ENCODE peak calls at places on chromosomes 6 and 20, in ten cellular contexts. T is GM12891, D is sigmoid colon, M is ovary, Y is GM12892, O is stomach, E is H54, L is A549, S is NB4, X is IMR-90. W is an unnamed sample.
A peak's percentile ranks its signal among the peaks of the same experiment; 100 is the strongest.

GRCh38 chr6:2086328-2087008 is 158.9 kb downstream of the GMDS start:
- DNase-seq in S (no peak), X (no peak), T (no peak), Y (no peak), L (no peak), E (no peak), M (no peak), D (no peak), O (no peak), W (no peak)

GRCh38 chr20:32050851-32051556 is 1.0 kb upstream of the HCK start:
- DNase-seq in M (no peak), E (no peak), S (peak; percentile 88), O (no peak), L (no peak), T (no peak), X (no peak), Y (no peak), D (peak; percentile 72), W (no peak)

GRCh38 chr6:111685058-111685457 is 79.4 kb upstream of the TRAF3IP2 start:
- DNase-seq in S (no peak), T (no peak), E (no peak), L (no peak), Y (no peak), M (no peak), X (no peak), O (no peak), D (peak; percentile 63), W (no peak)

GRCh38 chr6:52672422-52673025 is 1.6 kb downstream of the TMEM14A start:
- DNase-seq in M (no peak), X (peak; percentile 45), O (no peak), Y (no peak), S (no peak), T (no peak), L (peak; percentile 19), E (peak; percentile 62), D (no peak), W (no peak)

GRCh38 chr20:41331731-41332130 is 8.9 kb upstream of the LPIN3 start:
- DNase-seq in S (no peak), O (no peak), M (no peak), E (no peak), T (no peak), X (no peak), Y (no peak), D (no peak), L (no peak), W (no peak)

GRCh38 chr6:157681041-157681650 is 141.9 kb upstream of the SNX9 start:
- DNase-seq in M (peak; percentile 48), T (no peak), E (no peak), X (no peak), D (no peak), S (no peak), L (no peak), Y (no peak), O (no peak), W (no peak)

GRCh38 chr6:29236060-29236459 is 65.4 kb downstream of the OR2J2 start:
- DNase-seq in L (no peak), M (no peak), D (no peak), E (no peak), Y (no peak), S (no peak), O (no peak), T (no peak), X (no peak), W (no peak)

GRCh38 chr6:168667428-168667805 is 226.4 kb downstream of the SMOC2 start:
- DNase-seq in Y (no peak), O (no peak), M (no peak), L (no peak), E (no peak), T (no peak), S (no peak), X (no peak), D (peak; percentile 13), W (no peak)

GRCh38 chr6:143328885-143329284 is 121.6 kb downstream of the ADAT2 start:
- DNase-seq in S (no peak), X (peak; percentile 27), L (no peak), T (no peak), E (no peak), O (no peak), Y (no peak), D (no peak), M (no peak), W (no peak)

GRCh38 chr6:33812669-33813068 is 8.9 kb upstream of the MLN start:
- DNase-seq in E (peak; percentile 69), D (no peak), Y (peak; percentile 64), L (peak; percentile 39), S (peak; percentile 76), M (peak; percentile 70), O (peak; percentile 35), X (peak; percentile 55), T (peak; percentile 63), W (no peak)

GRCh38 chr6:136967874-136968752 is 46.0 kb downstream of the SLC35D3 start:
- DNase-seq in S (peak; percentile 81), T (peak; percentile 58), E (peak; percentile 33), Y (peak; percentile 42), M (peak; percentile 72), O (peak; percentile 86), X (peak; percentile 58), D (peak; percentile 80), L (peak; percentile 77), W (peak; percentile 50)

GRCh38 chr20:49397525-49397924 is 84.9 kb downstream of the KCNB1 start:
- DNase-seq in T (no peak), E (peak; percentile 86), X (peak; percentile 25), Y (no peak), O (no peak), L (peak; percentile 25), D (no peak), M (no peak), S (peak; percentile 52), W (peak; percentile 70)

GRCh38 chr6:166803455-166803854 is 152.9 kb downstream of the RNASET2 start:
- DNase-seq in X (no peak), M (no peak), L (no peak), T (no peak), Y (no peak), E (no peak), S (no peak), D (no peak), O (no peak), W (no peak)

GRCh38 chr6:147508073-147508870 is at the start of gene SAMD5:
- DNase-seq in S (no peak), D (peak; percentile 70), X (peak; percentile 68), L (peak; percentile 36), M (peak; percentile 61), E (peak; percentile 53), Y (peak; percentile 27), O (peak; percentile 65), T (peak; percentile 30), W (no peak)

GRCh38 chr6:33860706-33861474 is 57.1 kb upstream of the MLN start:
- DNase-seq in O (no peak), S (peak; percentile 80), E (no peak), X (peak; percentile 24), D (no peak), T (no peak), Y (no peak), M (no peak), L (no peak), W (no peak)

GRCh38 chr20:2528671-2529070 is 7.7 kb upstream of the TMC2 start:
- DNase-seq in X (no peak), D (no peak), M (no peak), O (no peak), S (no peak), Y (no peak), L (no peak), T (no peak), E (no peak), W (no peak)

GRCh38 chr6:81307640-81308214 is 444.8 kb downstream of the TENT5A start:
- DNase-seq in O (no peak), D (no peak), S (no peak), Y (no peak), L (no peak), M (no peak), X (no peak), E (no peak), T (no peak), W (no peak)

GRCh38 chr6:121504227-121504626 is 68.8 kb downstream of the GJA1 start:
- DNase-seq in S (peak; percentile 75), L (peak; percentile 36), X (peak; percentile 96), D (no peak), O (no peak), Y (no peak), T (no peak), E (no peak), M (no peak), W (no peak)

DNA sequence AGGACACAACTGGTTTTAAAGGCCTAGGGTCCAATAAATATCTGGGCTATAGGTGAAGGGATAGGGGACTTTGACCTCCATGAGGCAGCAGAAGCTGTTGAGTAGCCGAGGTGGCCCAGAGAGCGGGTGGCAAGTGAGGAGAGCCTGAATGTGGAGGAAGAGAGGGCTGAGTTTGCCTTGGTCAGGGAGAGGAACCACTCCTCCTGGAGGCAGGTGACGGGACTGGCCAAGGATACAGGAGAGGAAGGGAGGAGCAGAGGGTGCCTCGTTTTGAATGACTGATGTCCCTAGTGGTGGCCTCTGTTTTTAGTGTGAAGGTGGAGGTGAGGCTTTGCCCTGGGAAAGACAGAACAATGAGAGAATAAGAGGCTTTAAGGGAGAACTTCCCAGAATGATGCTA is 19.1 kb upstream of the AAR2 start:
- DNase-seq in S (no peak), Y (no peak), O (no peak), M (no peak), X (no peak), T (no peak), D (no peak), L (peak; percentile 78), E (peak; percentile 32), W (no peak)
- TF ChIP-seq POLR2A in S (no peak), Y (no peak), O (no peak), M (no peak), X (no peak), T (no peak), D (no peak), L (no peak), E (no peak), W (no peak)

GRCh38 chr6:43629505-43630300 is 639 bp upstream of the GTPBP2 start:
- DNase-seq in Y (peak; percentile 96), T (peak; percentile 90), E (peak; percentile 98), X (peak; percentile 98), D (peak; percentile 98), M (peak; percentile 95), S (peak; percentile 100), O (peak; percentile 97), L (peak; percentile 97), W (peak; percentile 97)
- TF ChIP-seq POLR2A in Y (peak; percentile 87), T (peak; percentile 82), E (peak; percentile 39), X (peak; percentile 60), D (peak; percentile 75), M (peak; percentile 60), S (peak; percentile 72), O (peak; percentile 49), L (no peak), W (peak; percentile 79)

GRCh38 chr20:35341366-35342028 is 49.3 kb upstream of the FAM83C start:
- DNase-seq in E (no peak), Y (no peak), X (peak; percentile 29), T (no peak), O (no peak), L (no peak), D (no peak), S (no peak), M (no peak), W (no peak)
- TF ChIP-seq POLR2A in E (no peak), Y (no peak), X (no peak), T (no peak), O (no peak), L (no peak), D (no peak), S (no peak), M (no peak), W (no peak)

DNA sequence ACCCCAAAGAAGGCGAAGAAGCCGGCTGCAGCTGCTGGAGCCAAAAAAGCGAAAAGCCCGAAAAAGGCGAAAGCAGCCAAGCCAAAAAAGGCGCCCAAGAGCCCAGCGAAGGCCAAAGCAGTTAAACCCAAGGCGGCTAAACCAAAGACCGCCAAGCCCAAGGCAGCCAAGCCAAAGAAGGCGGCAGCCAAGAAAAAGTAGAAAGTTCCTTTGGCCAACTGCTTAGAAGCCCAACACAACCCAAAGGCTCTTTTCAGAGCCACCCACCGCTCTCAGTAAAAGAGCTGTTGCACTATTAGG is 69.6 kb downstream of the HFE start:
- DNase-seq in O (no peak), L (no peak), E (no peak), D (peak; percentile 84), S (no peak), M (no peak), X (no peak), Y (no peak), T (no peak), W (no peak)
- TF ChIP-seq POLR2A in O (no peak), L (no peak), E (no peak), D (peak; percentile 2), S (no peak), M (no peak), X (no peak), Y (no peak), T (no peak), W (no peak)

W was measured in gastrocnemius medialis.